ENCODE peak calls at places on chromosome 21, in six cellular contexts. One of them, this sample, is unnamed.

GRCh38 chr21:41602511-41602910 is 94.6 kb upstream of the TMPRSS2 start:
- DNase-seq in adrenal gland: no peak
- DNase-seq in body of pancreas: no peak
- DNase-seq in HCT116: no peak
- DNase-seq in H1: no peak
- DNase-seq in heart left ventricle: no peak
- DNase-seq in this sample: no peak

GRCh38 chr21:16248705-16249104 is 518.9 kb downstream of the USP25 start:
- DNase-seq in adrenal gland: no peak
- DNase-seq in body of pancreas: no peak
- DNase-seq in HCT116: no peak
- DNase-seq in H1: no peak
- DNase-seq in heart left ventricle: no peak
- DNase-seq in this sample: no peak

GRCh38 chr21:15514073-15514946 is 215.5 kb upstream of the USP25 start:
- DNase-seq in adrenal gland: no peak
- DNase-seq in body of pancreas: no peak
- DNase-seq in HCT116: no peak
- DNase-seq in H1: no peak
- DNase-seq in heart left ventricle: no peak
- DNase-seq in this sample: no peak

GRCh38 chr21:34702341-34702807 is 33.6 kb downstream of the CLIC6 start:
- DNase-seq in adrenal gland: no peak
- DNase-seq in body of pancreas: peak
- DNase-seq in HCT116: no peak
- DNase-seq in H1: no peak
- DNase-seq in heart left ventricle: no peak
- DNase-seq in this sample: peak

GRCh38 chr21:43585924-43586411 is 73.3 kb downstream of the HSF2BP start:
- DNase-seq in adrenal gland: peak
- DNase-seq in body of pancreas: peak
- DNase-seq in HCT116: peak
- DNase-seq in H1: no peak
- DNase-seq in heart left ventricle: no peak
- DNase-seq in this sample: peak

GRCh38 chr21:45727390-45727789 is 83.9 kb downstream of the PCBP3 start:
- DNase-seq in adrenal gland: no peak
- DNase-seq in body of pancreas: no peak
- DNase-seq in HCT116: no peak
- DNase-seq in H1: no peak
- DNase-seq in heart left ventricle: no peak
- DNase-seq in this sample: no peak

GRCh38 chr21:37460196-37460595 is 93.6 kb downstream of the DYRK1A start:
- DNase-seq in adrenal gland: no peak
- DNase-seq in body of pancreas: no peak
- DNase-seq in HCT116: no peak
- DNase-seq in H1: no peak
- DNase-seq in heart left ventricle: no peak
- DNase-seq in this sample: no peak

GRCh38 chr21:26844258-26845065 is 747 bp downstream of the ADAMTS1 start:
- DNase-seq in adrenal gland: no peak
- DNase-seq in body of pancreas: peak
- DNase-seq in HCT116: no peak
- DNase-seq in H1: no peak
- DNase-seq in heart left ventricle: peak
- DNase-seq in this sample: peak

GRCh38 chr21:29365636-29366305 is 67.0 kb downstream of the BACH1 start:
- DNase-seq in adrenal gland: no peak
- DNase-seq in body of pancreas: no peak
- DNase-seq in HCT116: no peak
- DNase-seq in H1: no peak
- DNase-seq in heart left ventricle: no peak
- DNase-seq in this sample: no peak

GRCh38 chr21:38729745-38730401 is 75.9 kb upstream of the ETS2 start:
- DNase-seq in adrenal gland: no peak
- DNase-seq in body of pancreas: no peak
- DNase-seq in HCT116: no peak
- DNase-seq in H1: no peak
- DNase-seq in heart left ventricle: no peak
- DNase-seq in this sample: no peak

GRCh38 chr21:38740131-38740530 is 65.6 kb upstream of the ETS2 start:
- DNase-seq in adrenal gland: no peak
- DNase-seq in body of pancreas: no peak
- DNase-seq in HCT116: no peak
- DNase-seq in H1: no peak
- DNase-seq in heart left ventricle: no peak
- DNase-seq in this sample: no peak

GRCh38 chr21:38733973-38734546 is 71.7 kb upstream of the ETS2 start:
- DNase-seq in adrenal gland: peak
- DNase-seq in body of pancreas: peak
- DNase-seq in HCT116: peak
- DNase-seq in H1: peak
- DNase-seq in heart left ventricle: peak
- DNase-seq in this sample: peak

GRCh38 chr21:38741092-38741975 is 64.4 kb upstream of the ETS2 start:
- DNase-seq in adrenal gland: no peak
- DNase-seq in body of pancreas: no peak
- DNase-seq in HCT116: no peak
- DNase-seq in H1: no peak
- DNase-seq in heart left ventricle: no peak
- DNase-seq in this sample: no peak

GRCh38 chr21:38735807-38736206 is 69.9 kb upstream of the ETS2 start:
- DNase-seq in adrenal gland: no peak
- DNase-seq in body of pancreas: no peak
- DNase-seq in HCT116: no peak
- DNase-seq in H1: no peak
- DNase-seq in heart left ventricle: no peak
- DNase-seq in this sample: no peak
- H3K27ac ChIP-seq in adrenal gland: no peak
- H3K27ac ChIP-seq in body of pancreas: no peak
- H3K27ac ChIP-seq in HCT116: no peak
- H3K27ac ChIP-seq in H1: no peak
- H3K27ac ChIP-seq in heart left ventricle: no peak
- H3K27ac ChIP-seq in this sample: no peak

GRCh38 chr21:36323032-36323431 is 3.0 kb downstream of the MORC3 start:
- DNase-seq in adrenal gland: no peak
- DNase-seq in body of pancreas: no peak
- DNase-seq in HCT116: no peak
- DNase-seq in H1: no peak
- DNase-seq in heart left ventricle: no peak
- DNase-seq in this sample: no peak

GRCh38 chr21:36321325-36322082 is 1.5 kb downstream of the MORC3 start:
- DNase-seq in adrenal gland: no peak
- DNase-seq in body of pancreas: peak
- DNase-seq in HCT116: no peak
- DNase-seq in H1: no peak
- DNase-seq in heart left ventricle: no peak
- DNase-seq in this sample: peak

GRCh38 chr21:36322083-36322424 is 2.1 kb downstream of the MORC3 start:
- DNase-seq in adrenal gland: no peak
- DNase-seq in body of pancreas: no peak
- DNase-seq in HCT116: no peak
- DNase-seq in H1: no peak
- DNase-seq in heart left ventricle: no peak
- DNase-seq in this sample: no peak

GRCh38 chr21:36319767-36320420 is at the start of gene MORC3:
- DNase-seq in adrenal gland: peak
- DNase-seq in body of pancreas: peak
- DNase-seq in HCT116: peak
- DNase-seq in H1: peak
- DNase-seq in heart left ventricle: peak
- DNase-seq in this sample: peak

GRCh38 chr21:36320421-36321324 is 676 bp downstream of the MORC3 start:
- DNase-seq in adrenal gland: peak
- DNase-seq in body of pancreas: peak
- DNase-seq in HCT116: peak
- DNase-seq in H1: no peak
- DNase-seq in heart left ventricle: peak
- DNase-seq in this sample: peak
- TF ChIP-seq POLR2A in adrenal gland: peak
- TF ChIP-seq POLR2A in body of pancreas: no peak
- TF ChIP-seq POLR2A in HCT116: peak
- TF ChIP-seq POLR2A in H1: no peak
- TF ChIP-seq POLR2A in heart left ventricle: no peak
- TF ChIP-seq POLR2A in this sample: peak

DNA sequence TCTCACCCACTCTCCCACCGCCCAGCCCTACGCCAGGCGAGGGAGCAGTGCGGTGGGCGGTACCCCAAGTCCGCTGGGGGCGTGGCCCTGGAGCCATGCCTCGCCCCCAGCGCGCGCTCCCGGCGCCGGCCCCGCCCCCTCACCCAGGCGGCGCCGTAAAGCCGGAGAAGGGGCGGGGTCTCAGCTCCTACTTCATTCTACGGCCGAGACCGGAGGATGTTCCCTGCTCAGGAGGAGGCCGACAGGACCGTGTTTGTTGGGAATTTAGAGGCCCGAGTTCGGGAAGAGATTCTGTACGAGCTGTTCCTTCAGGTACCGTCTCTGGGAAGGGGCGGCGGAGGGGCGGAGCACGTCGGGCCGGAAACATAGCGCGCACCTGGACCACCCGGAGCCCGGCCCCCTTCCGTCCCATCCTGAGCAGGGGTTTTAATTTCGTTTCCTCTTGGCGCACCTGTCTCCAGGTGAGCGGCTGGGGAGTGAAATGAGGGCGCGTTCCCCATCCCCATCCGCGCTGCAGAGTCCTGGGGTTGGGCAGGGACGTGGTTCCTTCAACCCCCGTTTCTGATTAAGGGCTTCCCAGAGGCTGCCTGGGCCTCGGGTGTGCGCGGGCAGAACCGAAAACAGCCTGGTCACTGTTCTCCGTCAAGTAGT is at the start of gene RBM11:
- DNase-seq in adrenal gland: peak
- DNase-seq in body of pancreas: peak
- DNase-seq in HCT116: no peak
- DNase-seq in H1: peak
- DNase-seq in heart left ventricle: peak
- DNase-seq in this sample: peak
- H3K27ac ChIP-seq in adrenal gland: peak
- H3K27ac ChIP-seq in body of pancreas: peak
- H3K27ac ChIP-seq in HCT116: no peak
- H3K27ac ChIP-seq in H1: no peak
- H3K27ac ChIP-seq in heart left ventricle: no peak
- H3K27ac ChIP-seq in this sample: peak

DNA sequence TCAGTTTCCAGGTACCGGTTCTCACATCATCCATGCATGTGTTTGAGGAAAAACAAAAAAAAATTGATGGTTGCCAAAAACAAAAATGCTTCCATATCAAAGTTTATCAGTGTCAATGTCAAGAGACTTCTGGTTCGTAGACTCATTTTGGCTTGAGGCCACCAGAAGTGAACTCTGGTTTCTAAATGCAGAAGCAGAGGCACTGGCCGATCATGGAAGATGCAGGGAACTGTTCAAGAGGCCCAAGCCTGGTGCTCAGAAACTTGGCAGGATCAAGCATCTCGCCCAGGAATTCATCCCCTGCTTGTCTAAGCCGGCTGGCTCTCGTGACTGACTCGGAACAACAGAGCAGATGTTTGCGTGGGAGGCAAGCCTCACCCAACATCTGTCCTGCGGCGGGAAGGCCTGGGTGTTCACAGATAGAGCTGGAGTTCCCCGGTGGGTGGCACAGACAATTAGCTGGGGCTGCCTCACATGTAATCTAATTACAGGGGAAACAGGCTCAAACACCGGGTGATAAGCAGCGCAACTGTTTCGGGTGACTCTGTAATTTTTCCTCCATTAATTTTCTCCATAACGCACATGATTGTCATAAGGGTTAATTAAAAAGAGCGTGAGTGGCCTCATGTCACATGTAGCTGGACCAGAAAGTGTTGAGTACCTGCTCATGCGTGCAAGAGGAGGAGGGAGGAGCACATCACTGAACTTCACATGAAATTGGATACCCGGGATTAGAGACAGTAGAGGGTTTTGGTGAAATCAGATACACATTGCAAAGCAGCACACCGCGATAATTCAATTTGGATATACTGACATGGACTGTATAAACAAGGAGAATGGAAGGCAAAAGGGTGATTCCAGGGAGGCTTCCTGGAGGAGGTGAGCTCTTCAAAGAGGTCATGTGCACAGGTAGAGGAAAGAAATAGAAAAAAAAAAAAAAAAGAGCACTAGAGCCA is 180.0 kb downstream of the ETS2 start:
- DNase-seq in adrenal gland: peak
- DNase-seq in body of pancreas: peak
- DNase-seq in HCT116: no peak
- DNase-seq in H1: no peak
- DNase-seq in heart left ventricle: peak
- DNase-seq in this sample: peak
- TF ChIP-seq POLR2A in adrenal gland: no peak
- TF ChIP-seq POLR2A in body of pancreas: no peak
- TF ChIP-seq POLR2A in HCT116: no peak
- TF ChIP-seq POLR2A in H1: no peak
- TF ChIP-seq POLR2A in heart left ventricle: no peak
- TF ChIP-seq POLR2A in this sample: no peak

This sample was measured in thyroid gland.